ENCODE peak calls at places on chromosomes 11 and 22, in five cellular contexts. Z is pancreas, A is uterus, Q is hepatocyte, F is cardiac fibroblast. S is an unnamed sample.

GRCh38 chr11:11192541-11192940 is 160.5 kb downstream of the CSNK2A3 start:
- DNase-seq in Z (no peak), A (no peak), Q (no peak), F (no peak), S (no peak)

GRCh38 chr11:36002196-36002595 is 58.3 kb downstream of the LDLRAD3 start:
- DNase-seq in Z (no peak), A (no peak), Q (no peak), F (peak), S (no peak)

GRCh38 chr11:11075515-11076171 is 217.8 kb upstream of the ZBED5 start:
- DNase-seq in Z (no peak), A (no peak), Q (no peak), F (no peak), S (no peak)

GRCh38 chr11:77088236-77089003 is 14.2 kb upstream of the OMP start:
- DNase-seq in Z (no peak), A (no peak), Q (peak), F (no peak), S (no peak)

GRCh38 chr11:76554767-76555166 is 109.9 kb downstream of the EMSY start:
- DNase-seq in Z (no peak), A (no peak), Q (no peak), F (no peak), S (no peak)

GRCh38 chr22:26174280-26174679 is 5.0 kb downstream of the SEZ6L start:
- DNase-seq in Z (no peak), A (no peak), Q (peak), F (no peak), S (no peak)

GRCh38 chr22:46965552-46966494 is 203.4 kb downstream of the TBC1D22A start:
- DNase-seq in Z (no peak), A (no peak), Q (no peak), F (peak), S (no peak)

GRCh38 chr11:72812968-72813739 is 1.1 kb upstream of the ATG16L2 start:
- DNase-seq in Z (peak), A (peak), Q (peak), F (peak), S (peak)

GRCh38 chr11:36451045-36451444 is 59.0 kb downstream of the TRAF6 start:
- DNase-seq in Z (no peak), A (no peak), Q (no peak), F (no peak), S (no peak)

GRCh38 chr11:45662665-45663485 is 2.5 kb downstream of the CHST1 start:
- DNase-seq in Z (no peak), A (no peak), Q (peak), F (peak), S (peak)

GRCh38 chr11:1252371-1253102 is 29.7 kb downstream of the MUC5B start:
- DNase-seq in Z (no peak), A (no peak), Q (no peak), F (no peak), S (no peak)

GRCh38 chr11:70186936-70187335 is 16.2 kb upstream of the FADD start:
- DNase-seq in Z (no peak), A (no peak), Q (no peak), F (no peak), S (no peak)

GRCh38 chr11:2555376-2555775 is 110.6 kb downstream of the KCNQ1 start:
- DNase-seq in Z (no peak), A (no peak), Q (no peak), F (no peak), S (no peak)

GRCh38 chr11:127226959-127227358 is 226.4 kb upstream of the KIRREL3 start:
- DNase-seq in Z (no peak), A (no peak), Q (no peak), F (no peak), S (no peak)

GRCh38 chr11:31254411-31254810 is 115.1 kb downstream of the DCDC1 start:
- DNase-seq in Z (no peak), A (no peak), Q (no peak), F (peak), S (no peak)

GRCh38 chr11:79485694-79486093 is 44.9 kb upstream of the TENM4 start:
- DNase-seq in Z (no peak), A (no peak), Q (no peak), F (no peak), S (no peak)

GRCh38 chr22:33519140-33519973 is 400.9 kb downstream of the LARGE1 start:
- DNase-seq in Z (peak), A (peak), Q (peak), F (peak), S (peak)

GRCh38 chr11:96013459-96014213 is 89.7 kb upstream of the MTMR2 start:
- DNase-seq in Z (no peak), A (no peak), Q (no peak), F (no peak), S (no peak)

GRCh38 chr22:28023774-28024173 is 104.7 kb upstream of the PITPNB start:
- DNase-seq in Z (no peak), A (no peak), Q (no peak), F (no peak), S (no peak)

GRCh38 chr22:47197735-47198500 is 435.5 kb downstream of the TBC1D22A start:
- DNase-seq in Z (no peak), A (no peak), Q (no peak), F (no peak), S (no peak)

GRCh38 chr11:64849600-64850356 is 5.3 kb upstream of the CDC42BPG start:
- DNase-seq in Z (no peak), A (no peak), Q (no peak), F (peak), S (no peak)

GRCh38 chr11:70763606-70764005 is 365.3 kb downstream of the CTTN start:
- DNase-seq in Z (no peak), A (no peak), Q (no peak), F (no peak), S (no peak)

GRCh38 chr11:86151188-86152005 is 82.5 kb upstream of the PICALM start:
- DNase-seq in Z (peak), A (peak), Q (peak), F (peak), S (no peak)

GRCh38 chr11:89737116-89737515 is 27.0 kb downstream of the TRIM77 start:
- DNase-seq in Z (no peak), A (no peak), Q (no peak), F (no peak), S (no peak)

GRCh38 chr11:2943711-2944118 is 14.5 kb upstream of the PHLDA2 start:
- DNase-seq in Z (peak), A (no peak), Q (no peak), F (no peak), S (no peak)

GRCh38 chr22:31530816-31531180 is 34.5 kb downstream of the SFI1 start:
- DNase-seq in Z (no peak), A (no peak), Q (no peak), F (peak), S (no peak)

GRCh38 chr11:126419801-126420729 is 64.6 kb downstream of the ST3GAL4 start:
- DNase-seq in Z (no peak), A (no peak), Q (no peak), F (peak), S (peak)

GRCh38 chr11:74636633-74637184 is 44.3 kb downstream of the POLD3 start:
- DNase-seq in Z (no peak), A (no peak), Q (no peak), F (peak), S (peak)
- TF ChIP-seq CTCF in Z (no peak), A (no peak), Q (no peak), F (no peak), S (no peak)

DNA sequence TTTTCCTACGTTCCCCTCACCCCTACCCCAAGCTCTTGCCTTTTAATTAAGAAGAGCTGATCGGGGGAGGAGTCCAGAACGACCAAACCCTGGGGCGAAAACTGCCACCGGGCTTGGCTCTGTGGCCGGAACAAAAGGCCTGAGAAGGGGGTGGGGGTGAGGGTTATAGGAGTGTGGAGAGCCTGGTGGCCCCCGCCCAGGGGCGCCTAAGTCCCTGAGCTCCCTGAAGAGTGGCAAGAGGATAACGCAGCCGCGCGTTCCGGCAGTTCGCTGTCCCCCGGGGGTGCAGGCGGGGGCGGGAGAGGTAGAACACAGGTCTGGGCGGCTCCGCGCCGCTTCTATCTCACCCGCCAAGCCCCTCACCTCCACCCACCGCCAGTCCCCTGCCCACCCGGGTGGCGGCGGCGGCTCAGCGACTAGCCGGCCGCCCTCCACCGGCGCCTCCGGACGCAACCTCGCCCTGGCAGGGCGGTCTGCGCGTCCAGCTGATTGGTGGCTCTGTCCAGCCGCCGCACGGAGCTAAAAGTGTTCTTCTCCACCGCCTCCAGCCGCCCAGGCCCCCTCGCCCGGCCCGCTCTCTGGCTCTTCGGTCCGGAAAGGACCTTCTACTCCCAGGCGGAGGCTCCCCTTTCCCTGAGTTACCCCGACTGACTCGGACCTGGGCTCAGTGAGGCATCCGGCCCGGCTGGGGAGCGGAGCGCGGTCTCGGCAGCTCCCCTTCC is 18.8 kb upstream of the BDNF start:
- DNase-seq in Z (no peak), A (no peak), Q (peak), F (peak), S (no peak)
- H3K4me3 ChIP-seq in Z (peak), A (peak), Q (peak), F (peak), S (peak)

GRCh38 chr11:74710291-74710938 is 20.8 kb downstream of the CHRDL2 start:
- DNase-seq in Z (no peak), A (no peak), Q (peak), F (peak), S (peak)
- TF ChIP-seq CTCF in Z (no peak), A (no peak), Q (no peak), F (no peak), S (no peak)

DNA sequence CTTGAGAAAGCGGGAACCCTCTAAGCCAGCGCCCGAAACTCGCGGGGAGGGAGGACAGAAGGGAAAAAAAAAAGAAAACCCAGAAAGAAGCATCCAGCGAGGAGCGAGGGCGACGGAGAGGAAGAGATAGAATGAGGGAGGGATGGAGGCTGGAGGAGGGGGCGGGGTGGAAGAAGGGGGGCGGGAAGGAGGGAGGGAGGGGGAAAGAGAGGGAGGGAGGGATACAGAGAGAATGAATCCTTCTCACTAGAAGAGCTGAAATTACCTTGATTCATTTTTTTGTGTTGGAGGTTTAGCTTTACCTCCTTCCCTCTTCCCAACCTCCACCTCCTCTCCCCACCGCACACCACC is 19.3 kb upstream of the BDNF start:
- DNase-seq in Z (no peak), A (no peak), Q (no peak), F (no peak), S (no peak)
- H3K4me3 ChIP-seq in Z (no peak), A (peak), Q (peak), F (peak), S (peak)

GRCh38 chr22:38718414-38718813 is 12.7 kb downstream of the GTPBP1 start:
- DNase-seq in Z (peak), A (peak), Q (peak), F (peak), S (peak)
- TF ChIP-seq CTCF in Z (peak), A (peak), Q (peak), F (peak), S (peak)